ENCODE peak calls at places on chromosomes 4 and X, in ten cellular contexts. One of them, this sample, is unnamed.

GRCh38 chr4:126899382-126899801 is 733.4 kb upstream of the INTU start:
- DNase-seq in lower leg skin: no peak
- DNase-seq in NB4: no peak
- DNase-seq in stimulated activated naive B cell treated with anti-CD40 and anti-IgM and Interleukin-4, amounts not matched to agents 10 μg/mL and 1 μg/mL and 100 μg/mL, for 72 hours: no peak
- DNase-seq in substantia nigra: no peak
- DNase-seq in HS-5: no peak
- DNase-seq in H7: no peak
- DNase-seq in activated gamma-delta T cell treated with Interleukin-2 at 50 U/mL for 16 hours: no peak
- DNase-seq in nucleus accumbens: no peak
- DNase-seq in activated naive CD8-positive, alpha-beta T cell treated with anti-CD3 and anti-CD28 coated beads, Interleukin-2, amount 50 U/mL, for 24 hours: no peak
- DNase-seq in this sample: no peak

GRCh38 chr4:153131478-153132069 is 72.7 kb upstream of the TRIM2 start:
- DNase-seq in substantia nigra: peak
- DNase-seq in H7: no peak
- DNase-seq in activated naive CD8-positive, alpha-beta T cell treated with anti-CD3 and anti-CD28 coated beads, Interleukin-2, amount 50 U/mL, for 24 hours: no peak
- DNase-seq in lower leg skin: no peak
- DNase-seq in activated gamma-delta T cell treated with Interleukin-2 at 50 U/mL for 16 hours: no peak
- DNase-seq in NB4: no peak
- DNase-seq in HS-5: no peak
- DNase-seq in nucleus accumbens: peak
- DNase-seq in stimulated activated naive B cell treated with anti-CD40 and anti-IgM and Interleukin-4, amounts not matched to agents 10 μg/mL and 1 μg/mL and 100 μg/mL, for 72 hours: no peak
- DNase-seq in this sample: no peak

GRCh38 chr4:17785858-17786257 is 4.4 kb upstream of the FAM184B start:
- DNase-seq in HS-5: no peak
- DNase-seq in nucleus accumbens: no peak
- DNase-seq in NB4: no peak
- DNase-seq in stimulated activated naive B cell treated with anti-CD40 and anti-IgM and Interleukin-4, amounts not matched to agents 10 μg/mL and 1 μg/mL and 100 μg/mL, for 72 hours: no peak
- DNase-seq in activated naive CD8-positive, alpha-beta T cell treated with anti-CD3 and anti-CD28 coated beads, Interleukin-2, amount 50 U/mL, for 24 hours: no peak
- DNase-seq in H7: no peak
- DNase-seq in substantia nigra: no peak
- DNase-seq in lower leg skin: no peak
- DNase-seq in activated gamma-delta T cell treated with Interleukin-2 at 50 U/mL for 16 hours: no peak
- DNase-seq in this sample: no peak

GRCh38 chrX:66046612-66047235 is 6.8 kb upstream of the VSIG4 start:
- DNase-seq in substantia nigra: no peak
- DNase-seq in H7: no peak
- DNase-seq in HS-5: no peak
- DNase-seq in NB4: peak
- DNase-seq in lower leg skin: no peak
- DNase-seq in stimulated activated naive B cell treated with anti-CD40 and anti-IgM and Interleukin-4, amounts not matched to agents 10 μg/mL and 1 μg/mL and 100 μg/mL, for 72 hours: peak
- DNase-seq in nucleus accumbens: no peak
- DNase-seq in activated naive CD8-positive, alpha-beta T cell treated with anti-CD3 and anti-CD28 coated beads, Interleukin-2, amount 50 U/mL, for 24 hours: peak
- DNase-seq in activated gamma-delta T cell treated with Interleukin-2 at 50 U/mL for 16 hours: no peak
- DNase-seq in this sample: no peak

GRCh38 chrX:22060451-22060940 is 28.4 kb downstream of the PHEX start:
- DNase-seq in nucleus accumbens: no peak
- DNase-seq in NB4: peak
- DNase-seq in substantia nigra: no peak
- DNase-seq in lower leg skin: no peak
- DNase-seq in activated gamma-delta T cell treated with Interleukin-2 at 50 U/mL for 16 hours: no peak
- DNase-seq in stimulated activated naive B cell treated with anti-CD40 and anti-IgM and Interleukin-4, amounts not matched to agents 10 μg/mL and 1 μg/mL and 100 μg/mL, for 72 hours: peak
- DNase-seq in activated naive CD8-positive, alpha-beta T cell treated with anti-CD3 and anti-CD28 coated beads, Interleukin-2, amount 50 U/mL, for 24 hours: no peak
- DNase-seq in H7: no peak
- DNase-seq in HS-5: peak
- DNase-seq in this sample: no peak

GRCh38 chr4:140019619-140020367 is 134.2 kb downstream of the MAML3 start:
- DNase-seq in activated gamma-delta T cell treated with Interleukin-2 at 50 U/mL for 16 hours: no peak
- DNase-seq in activated naive CD8-positive, alpha-beta T cell treated with anti-CD3 and anti-CD28 coated beads, Interleukin-2, amount 50 U/mL, for 24 hours: no peak
- DNase-seq in HS-5: no peak
- DNase-seq in substantia nigra: no peak
- DNase-seq in NB4: no peak
- DNase-seq in stimulated activated naive B cell treated with anti-CD40 and anti-IgM and Interleukin-4, amounts not matched to agents 10 μg/mL and 1 μg/mL and 100 μg/mL, for 72 hours: no peak
- DNase-seq in nucleus accumbens: no peak
- DNase-seq in lower leg skin: no peak
- DNase-seq in H7: no peak
- DNase-seq in this sample: no peak

GRCh38 chr4:26330946-26331345 is 10.1 kb downstream of the RBPJ start:
- DNase-seq in stimulated activated naive B cell treated with anti-CD40 and anti-IgM and Interleukin-4, amounts not matched to agents 10 μg/mL and 1 μg/mL and 100 μg/mL, for 72 hours: no peak
- DNase-seq in activated gamma-delta T cell treated with Interleukin-2 at 50 U/mL for 16 hours: no peak
- DNase-seq in NB4: no peak
- DNase-seq in lower leg skin: no peak
- DNase-seq in HS-5: no peak
- DNase-seq in nucleus accumbens: no peak
- DNase-seq in substantia nigra: no peak
- DNase-seq in H7: no peak
- DNase-seq in activated naive CD8-positive, alpha-beta T cell treated with anti-CD3 and anti-CD28 coated beads, Interleukin-2, amount 50 U/mL, for 24 hours: no peak
- DNase-seq in this sample: no peak

GRCh38 chrX:45527834-45528233 is 327.2 kb upstream of the DIPK2B start:
- DNase-seq in substantia nigra: no peak
- DNase-seq in stimulated activated naive B cell treated with anti-CD40 and anti-IgM and Interleukin-4, amounts not matched to agents 10 μg/mL and 1 μg/mL and 100 μg/mL, for 72 hours: no peak
- DNase-seq in HS-5: no peak
- DNase-seq in nucleus accumbens: no peak
- DNase-seq in activated gamma-delta T cell treated with Interleukin-2 at 50 U/mL for 16 hours: no peak
- DNase-seq in activated naive CD8-positive, alpha-beta T cell treated with anti-CD3 and anti-CD28 coated beads, Interleukin-2, amount 50 U/mL, for 24 hours: no peak
- DNase-seq in lower leg skin: no peak
- DNase-seq in NB4: no peak
- DNase-seq in H7: no peak
- DNase-seq in this sample: no peak

GRCh38 chr4:150078041-150078995 is at the start of gene DCLK2:
- DNase-seq in substantia nigra: peak
- DNase-seq in activated naive CD8-positive, alpha-beta T cell treated with anti-CD3 and anti-CD28 coated beads, Interleukin-2, amount 50 U/mL, for 24 hours: peak
- DNase-seq in HS-5: no peak
- DNase-seq in H7: peak
- DNase-seq in NB4: peak
- DNase-seq in nucleus accumbens: peak
- DNase-seq in lower leg skin: peak
- DNase-seq in stimulated activated naive B cell treated with anti-CD40 and anti-IgM and Interleukin-4, amounts not matched to agents 10 μg/mL and 1 μg/mL and 100 μg/mL, for 72 hours: peak
- DNase-seq in activated gamma-delta T cell treated with Interleukin-2 at 50 U/mL for 16 hours: no peak
- DNase-seq in this sample: peak

GRCh38 chr4:3375688-3376087 is 66.1 kb upstream of the HGFAC start:
- DNase-seq in H7: no peak
- DNase-seq in HS-5: peak
- DNase-seq in NB4: no peak
- DNase-seq in stimulated activated naive B cell treated with anti-CD40 and anti-IgM and Interleukin-4, amounts not matched to agents 10 μg/mL and 1 μg/mL and 100 μg/mL, for 72 hours: no peak
- DNase-seq in activated gamma-delta T cell treated with Interleukin-2 at 50 U/mL for 16 hours: no peak
- DNase-seq in activated naive CD8-positive, alpha-beta T cell treated with anti-CD3 and anti-CD28 coated beads, Interleukin-2, amount 50 U/mL, for 24 hours: no peak
- DNase-seq in nucleus accumbens: no peak
- DNase-seq in substantia nigra: no peak
- DNase-seq in lower leg skin: no peak
- DNase-seq in this sample: no peak

GRCh38 chr4:120850048-120850599 is 72.4 kb downstream of the PRDM5 start:
- DNase-seq in activated naive CD8-positive, alpha-beta T cell treated with anti-CD3 and anti-CD28 coated beads, Interleukin-2, amount 50 U/mL, for 24 hours: no peak
- DNase-seq in nucleus accumbens: no peak
- DNase-seq in HS-5: peak
- DNase-seq in activated gamma-delta T cell treated with Interleukin-2 at 50 U/mL for 16 hours: no peak
- DNase-seq in lower leg skin: no peak
- DNase-seq in stimulated activated naive B cell treated with anti-CD40 and anti-IgM and Interleukin-4, amounts not matched to agents 10 μg/mL and 1 μg/mL and 100 μg/mL, for 72 hours: no peak
- DNase-seq in H7: no peak
- DNase-seq in NB4: no peak
- DNase-seq in substantia nigra: no peak
- DNase-seq in this sample: no peak

GRCh38 chrX:9997524-9997923 is 30.4 kb downstream of the CLDN34 start:
- DNase-seq in stimulated activated naive B cell treated with anti-CD40 and anti-IgM and Interleukin-4, amounts not matched to agents 10 μg/mL and 1 μg/mL and 100 μg/mL, for 72 hours: peak
- DNase-seq in lower leg skin: no peak
- DNase-seq in HS-5: no peak
- DNase-seq in activated naive CD8-positive, alpha-beta T cell treated with anti-CD3 and anti-CD28 coated beads, Interleukin-2, amount 50 U/mL, for 24 hours: peak
- DNase-seq in substantia nigra: no peak
- DNase-seq in nucleus accumbens: no peak
- DNase-seq in NB4: no peak
- DNase-seq in H7: no peak
- DNase-seq in activated gamma-delta T cell treated with Interleukin-2 at 50 U/mL for 16 hours: no peak
- DNase-seq in this sample: no peak

GRCh38 chrX:29419774-29420553 is 795.4 kb upstream of the MAGEB2 start:
- DNase-seq in H7: no peak
- DNase-seq in nucleus accumbens: no peak
- DNase-seq in stimulated activated naive B cell treated with anti-CD40 and anti-IgM and Interleukin-4, amounts not matched to agents 10 μg/mL and 1 μg/mL and 100 μg/mL, for 72 hours: no peak
- DNase-seq in lower leg skin: no peak
- DNase-seq in activated naive CD8-positive, alpha-beta T cell treated with anti-CD3 and anti-CD28 coated beads, Interleukin-2, amount 50 U/mL, for 24 hours: no peak
- DNase-seq in NB4: no peak
- DNase-seq in activated gamma-delta T cell treated with Interleukin-2 at 50 U/mL for 16 hours: no peak
- DNase-seq in substantia nigra: no peak
- DNase-seq in HS-5: peak
- DNase-seq in this sample: no peak

GRCh38 chr4:96194993-96195392 is 355.1 kb downstream of the PDHA2 start:
- DNase-seq in NB4: no peak
- DNase-seq in activated naive CD8-positive, alpha-beta T cell treated with anti-CD3 and anti-CD28 coated beads, Interleukin-2, amount 50 U/mL, for 24 hours: no peak
- DNase-seq in H7: no peak
- DNase-seq in nucleus accumbens: no peak
- DNase-seq in stimulated activated naive B cell treated with anti-CD40 and anti-IgM and Interleukin-4, amounts not matched to agents 10 μg/mL and 1 μg/mL and 100 μg/mL, for 72 hours: no peak
- DNase-seq in lower leg skin: no peak
- DNase-seq in HS-5: no peak
- DNase-seq in activated gamma-delta T cell treated with Interleukin-2 at 50 U/mL for 16 hours: no peak
- DNase-seq in substantia nigra: no peak
- DNase-seq in this sample: no peak

GRCh38 chr4:17794730-17795129 is 13.3 kb upstream of the FAM184B start:
- DNase-seq in substantia nigra: no peak
- DNase-seq in HS-5: no peak
- DNase-seq in NB4: no peak
- DNase-seq in stimulated activated naive B cell treated with anti-CD40 and anti-IgM and Interleukin-4, amounts not matched to agents 10 μg/mL and 1 μg/mL and 100 μg/mL, for 72 hours: no peak
- DNase-seq in activated gamma-delta T cell treated with Interleukin-2 at 50 U/mL for 16 hours: no peak
- DNase-seq in lower leg skin: no peak
- DNase-seq in nucleus accumbens: no peak
- DNase-seq in H7: no peak
- DNase-seq in activated naive CD8-positive, alpha-beta T cell treated with anti-CD3 and anti-CD28 coated beads, Interleukin-2, amount 50 U/mL, for 24 hours: no peak
- DNase-seq in this sample: no peak

GRCh38 chrX:9302400-9302799 is 162.5 kb upstream of the TBL1X start:
- DNase-seq in NB4: no peak
- DNase-seq in H7: no peak
- DNase-seq in activated gamma-delta T cell treated with Interleukin-2 at 50 U/mL for 16 hours: no peak
- DNase-seq in nucleus accumbens: no peak
- DNase-seq in stimulated activated naive B cell treated with anti-CD40 and anti-IgM and Interleukin-4, amounts not matched to agents 10 μg/mL and 1 μg/mL and 100 μg/mL, for 72 hours: no peak
- DNase-seq in lower leg skin: no peak
- DNase-seq in HS-5: no peak
- DNase-seq in substantia nigra: no peak
- DNase-seq in activated naive CD8-positive, alpha-beta T cell treated with anti-CD3 and anti-CD28 coated beads, Interleukin-2, amount 50 U/mL, for 24 hours: no peak
- DNase-seq in this sample: no peak

GRCh38 chr4:125283702-125284279 is 31.0 kb upstream of the FAT4 start:
- DNase-seq in substantia nigra: no peak
- DNase-seq in NB4: peak
- DNase-seq in activated naive CD8-positive, alpha-beta T cell treated with anti-CD3 and anti-CD28 coated beads, Interleukin-2, amount 50 U/mL, for 24 hours: no peak
- DNase-seq in nucleus accumbens: no peak
- DNase-seq in H7: no peak
- DNase-seq in lower leg skin: no peak
- DNase-seq in activated gamma-delta T cell treated with Interleukin-2 at 50 U/mL for 16 hours: no peak
- DNase-seq in HS-5: no peak
- DNase-seq in stimulated activated naive B cell treated with anti-CD40 and anti-IgM and Interleukin-4, amounts not matched to agents 10 μg/mL and 1 μg/mL and 100 μg/mL, for 72 hours: no peak
- DNase-seq in this sample: no peak

GRCh38 chr4:182179751-182180150 is 63.5 kb upstream of the TENM3 start:
- DNase-seq in nucleus accumbens: no peak
- DNase-seq in activated gamma-delta T cell treated with Interleukin-2 at 50 U/mL for 16 hours: no peak
- DNase-seq in activated naive CD8-positive, alpha-beta T cell treated with anti-CD3 and anti-CD28 coated beads, Interleukin-2, amount 50 U/mL, for 24 hours: no peak
- DNase-seq in H7: no peak
- DNase-seq in substantia nigra: no peak
- DNase-seq in stimulated activated naive B cell treated with anti-CD40 and anti-IgM and Interleukin-4, amounts not matched to agents 10 μg/mL and 1 μg/mL and 100 μg/mL, for 72 hours: no peak
- DNase-seq in HS-5: no peak
- DNase-seq in NB4: no peak
- DNase-seq in lower leg skin: no peak
- DNase-seq in this sample: no peak

GRCh38 chr4:80201326-80202151 is 4.2 kb downstream of the PRDM8 start:
- DNase-seq in activated naive CD8-positive, alpha-beta T cell treated with anti-CD3 and anti-CD28 coated beads, Interleukin-2, amount 50 U/mL, for 24 hours: peak
- DNase-seq in substantia nigra: peak
- DNase-seq in H7: peak
- DNase-seq in stimulated activated naive B cell treated with anti-CD40 and anti-IgM and Interleukin-4, amounts not matched to agents 10 μg/mL and 1 μg/mL and 100 μg/mL, for 72 hours: peak
- DNase-seq in nucleus accumbens: no peak
- DNase-seq in lower leg skin: no peak
- DNase-seq in HS-5: no peak
- DNase-seq in activated gamma-delta T cell treated with Interleukin-2 at 50 U/mL for 16 hours: peak
- DNase-seq in NB4: peak
- DNase-seq in this sample: no peak

GRCh38 chr4:13455411-13455810 is 28.7 kb downstream of the RAB28 start:
- DNase-seq in activated naive CD8-positive, alpha-beta T cell treated with anti-CD3 and anti-CD28 coated beads, Interleukin-2, amount 50 U/mL, for 24 hours: no peak
- DNase-seq in substantia nigra: no peak
- DNase-seq in H7: no peak
- DNase-seq in stimulated activated naive B cell treated with anti-CD40 and anti-IgM and Interleukin-4, amounts not matched to agents 10 μg/mL and 1 μg/mL and 100 μg/mL, for 72 hours: no peak
- DNase-seq in NB4: no peak
- DNase-seq in activated gamma-delta T cell treated with Interleukin-2 at 50 U/mL for 16 hours: no peak
- DNase-seq in nucleus accumbens: no peak
- DNase-seq in lower leg skin: no peak
- DNase-seq in HS-5: no peak
- DNase-seq in this sample: no peak

GRCh38 chrX:154012336-154012991 is 7.2 kb downstream of the IRAK1 start:
- DNase-seq in activated naive CD8-positive, alpha-beta T cell treated with anti-CD3 and anti-CD28 coated beads, Interleukin-2, amount 50 U/mL, for 24 hours: no peak
- DNase-seq in nucleus accumbens: peak
- DNase-seq in NB4: no peak
- DNase-seq in activated gamma-delta T cell treated with Interleukin-2 at 50 U/mL for 16 hours: no peak
- DNase-seq in stimulated activated naive B cell treated with anti-CD40 and anti-IgM and Interleukin-4, amounts not matched to agents 10 μg/mL and 1 μg/mL and 100 μg/mL, for 72 hours: no peak
- DNase-seq in substantia nigra: peak
- DNase-seq in HS-5: no peak
- DNase-seq in H7: peak
- DNase-seq in lower leg skin: no peak
- DNase-seq in this sample: peak

GRCh38 chrX:74272230-74272629 is 31.8 kb upstream of the ZCCHC13 start:
- DNase-seq in activated naive CD8-positive, alpha-beta T cell treated with anti-CD3 and anti-CD28 coated beads, Interleukin-2, amount 50 U/mL, for 24 hours: no peak
- DNase-seq in stimulated activated naive B cell treated with anti-CD40 and anti-IgM and Interleukin-4, amounts not matched to agents 10 μg/mL and 1 μg/mL and 100 μg/mL, for 72 hours: no peak
- DNase-seq in substantia nigra: no peak
- DNase-seq in NB4: no peak
- DNase-seq in H7: no peak
- DNase-seq in HS-5: no peak
- DNase-seq in lower leg skin: no peak
- DNase-seq in activated gamma-delta T cell treated with Interleukin-2 at 50 U/mL for 16 hours: no peak
- DNase-seq in nucleus accumbens: no peak
- DNase-seq in this sample: no peak

GRCh38 chr4:143626134-143626859 is 74.2 kb downstream of the FREM3 start:
- DNase-seq in activated gamma-delta T cell treated with Interleukin-2 at 50 U/mL for 16 hours: no peak
- DNase-seq in HS-5: no peak
- DNase-seq in H7: no peak
- DNase-seq in activated naive CD8-positive, alpha-beta T cell treated with anti-CD3 and anti-CD28 coated beads, Interleukin-2, amount 50 U/mL, for 24 hours: no peak
- DNase-seq in NB4: no peak
- DNase-seq in nucleus accumbens: no peak
- DNase-seq in lower leg skin: peak
- DNase-seq in stimulated activated naive B cell treated with anti-CD40 and anti-IgM and Interleukin-4, amounts not matched to agents 10 μg/mL and 1 μg/mL and 100 μg/mL, for 72 hours: no peak
- DNase-seq in substantia nigra: no peak
- DNase-seq in this sample: peak

GRCh38 chrX:44432641-44433040 is 89.2 kb upstream of the EFHC2 start:
- DNase-seq in activated naive CD8-positive, alpha-beta T cell treated with anti-CD3 and anti-CD28 coated beads, Interleukin-2, amount 50 U/mL, for 24 hours: no peak
- DNase-seq in lower leg skin: no peak
- DNase-seq in H7: no peak
- DNase-seq in substantia nigra: no peak
- DNase-seq in activated gamma-delta T cell treated with Interleukin-2 at 50 U/mL for 16 hours: no peak
- DNase-seq in stimulated activated naive B cell treated with anti-CD40 and anti-IgM and Interleukin-4, amounts not matched to agents 10 μg/mL and 1 μg/mL and 100 μg/mL, for 72 hours: no peak
- DNase-seq in NB4: no peak
- DNase-seq in nucleus accumbens: no peak
- DNase-seq in HS-5: peak
- DNase-seq in this sample: no peak

GRCh38 chr4:95545526-95545925 is 3.2 kb downstream of the UNC5C start:
- DNase-seq in nucleus accumbens: peak
- DNase-seq in HS-5: no peak
- DNase-seq in stimulated activated naive B cell treated with anti-CD40 and anti-IgM and Interleukin-4, amounts not matched to agents 10 μg/mL and 1 μg/mL and 100 μg/mL, for 72 hours: no peak
- DNase-seq in activated gamma-delta T cell treated with Interleukin-2 at 50 U/mL for 16 hours: no peak
- DNase-seq in NB4: no peak
- DNase-seq in H7: no peak
- DNase-seq in activated naive CD8-positive, alpha-beta T cell treated with anti-CD3 and anti-CD28 coated beads, Interleukin-2, amount 50 U/mL, for 24 hours: no peak
- DNase-seq in lower leg skin: no peak
- DNase-seq in substantia nigra: no peak
- DNase-seq in this sample: no peak

GRCh38 chr4:165604181-165604580 is 225.4 kb downstream of the CPE start:
- DNase-seq in activated gamma-delta T cell treated with Interleukin-2 at 50 U/mL for 16 hours: no peak
- DNase-seq in NB4: no peak
- DNase-seq in HS-5: no peak
- DNase-seq in nucleus accumbens: no peak
- DNase-seq in stimulated activated naive B cell treated with anti-CD40 and anti-IgM and Interleukin-4, amounts not matched to agents 10 μg/mL and 1 μg/mL and 100 μg/mL, for 72 hours: no peak
- DNase-seq in substantia nigra: no peak
- DNase-seq in H7: no peak
- DNase-seq in activated naive CD8-positive, alpha-beta T cell treated with anti-CD3 and anti-CD28 coated beads, Interleukin-2, amount 50 U/mL, for 24 hours: no peak
- DNase-seq in lower leg skin: no peak
- DNase-seq in this sample: no peak

GRCh38 chr4:102759835-102760644 is 728 bp downstream of the MANBA start:
- DNase-seq in activated gamma-delta T cell treated with Interleukin-2 at 50 U/mL for 16 hours: no peak
- DNase-seq in nucleus accumbens: no peak
- DNase-seq in H7: no peak
- DNase-seq in HS-5: peak
- DNase-seq in NB4: peak
- DNase-seq in substantia nigra: peak
- DNase-seq in activated naive CD8-positive, alpha-beta T cell treated with anti-CD3 and anti-CD28 coated beads, Interleukin-2, amount 50 U/mL, for 24 hours: no peak
- DNase-seq in stimulated activated naive B cell treated with anti-CD40 and anti-IgM and Interleukin-4, amounts not matched to agents 10 μg/mL and 1 μg/mL and 100 μg/mL, for 72 hours: peak
- DNase-seq in lower leg skin: no peak
- DNase-seq in this sample: peak

GRCh38 chr4:87121332-87122065 is 98.9 kb downstream of the KLHL8 start:
- DNase-seq in activated gamma-delta T cell treated with Interleukin-2 at 50 U/mL for 16 hours: no peak
- DNase-seq in activated naive CD8-positive, alpha-beta T cell treated with anti-CD3 and anti-CD28 coated beads, Interleukin-2, amount 50 U/mL, for 24 hours: no peak
- DNase-seq in lower leg skin: no peak
- DNase-seq in HS-5: no peak
- DNase-seq in nucleus accumbens: no peak
- DNase-seq in NB4: no peak
- DNase-seq in substantia nigra: no peak
- DNase-seq in stimulated activated naive B cell treated with anti-CD40 and anti-IgM and Interleukin-4, amounts not matched to agents 10 μg/mL and 1 μg/mL and 100 μg/mL, for 72 hours: no peak
- DNase-seq in H7: no peak
- DNase-seq in this sample: no peak